ENCODE peak calls at places on chromosomes 1 and 21, in seven cellular contexts. Z is HCEC 1CT; N is D341Med; U is activated CD8-positive, alpha-beta memory T cell treated with anti-CD3 and anti-CD28 coated beads for 1 hour; B is nucleus accumbens; R is LoVo; K is stimulated activated CD8-positive, alpha-beta memory T cell treated with anti-CD3 and anti-CD28 coated beads, Interleukin-7, amount 100 ng/mL, for 24 hours. C is an unnamed sample.
A peak's percentile ranks its signal among the peaks of the same experiment; 100 is the strongest.

GRCh38 chr1:59020151-59020997 is 236.5 kb upstream of the JUN start:
- DNase-seq in U (peak; percentile 17), N (no peak), R (peak; percentile 53), Z (peak; percentile 82), B (no peak), K (no peak), C (peak; percentile 35)

GRCh38 chr1:169486281-169486904 is 649 bp upstream of the SLC19A2 start:
- DNase-seq in U (no peak), R (no peak), Z (peak; percentile 53), N (no peak), K (no peak), B (no peak), C (no peak)

GRCh38 chr1:5921671-5922070 is 70.6 kb downstream of the NPHP4 start:
- DNase-seq in R (no peak), Z (no peak), U (no peak), B (no peak), K (no peak), N (peak; percentile 1), C (no peak)

GRCh38 chr21:29465528-29465927 is 166.8 kb downstream of the BACH1 start:
- DNase-seq in K (no peak), R (no peak), B (no peak), N (no peak), Z (no peak), U (no peak), C (no peak)

GRCh38 chr1:177044390-177044789 is 120.1 kb downstream of the ASTN1 start:
- DNase-seq in B (no peak), K (no peak), R (no peak), N (no peak), Z (no peak), U (no peak), C (no peak)

GRCh38 chr1:39979654-39980053 is 24.7 kb downstream of the MFSD2A start:
- DNase-seq in K (no peak), B (no peak), R (no peak), Z (no peak), N (no peak), U (no peak), C (no peak)

GRCh38 chr1:100394286-100394685 is 42.0 kb downstream of the CDC14A start:
- DNase-seq in K (no peak), U (no peak), B (no peak), N (no peak), R (no peak), Z (no peak), C (no peak)

GRCh38 chr1:180112979-180113650 is 41.6 kb upstream of the QSOX1 start:
- DNase-seq in K (no peak), R (no peak), N (no peak), B (no peak), Z (peak; percentile 28), U (no peak), C (no peak)

GRCh38 chr1:114286179-114286578 is 132.5 kb upstream of the SYT6 start:
- DNase-seq in K (no peak), R (no peak), Z (peak; percentile 49), B (no peak), U (no peak), N (no peak), C (no peak)

GRCh38 chr1:67159233-67159632 is 7.0 kb upstream of the IL23R start:
- DNase-seq in U (no peak), Z (no peak), B (no peak), K (no peak), R (no peak), N (no peak), C (no peak)

GRCh38 chr1:53543771-53544695 is 84.8 kb downstream of the DMRTB1 start:
- DNase-seq in K (no peak), R (no peak), N (no peak), Z (no peak), U (no peak), B (no peak), C (no peak)

GRCh38 chr1:56376188-56376984 is 203.0 kb downstream of the PLPP3 start:
- DNase-seq in R (peak; percentile 1), N (peak; percentile 37), Z (peak; percentile 8), U (no peak), K (no peak), B (no peak), C (no peak)

GRCh38 chr1:182120411-182121258 is 59.1 kb upstream of the ZNF648 start:
- DNase-seq in K (no peak), B (peak; percentile 32), R (no peak), Z (no peak), U (no peak), N (no peak), C (no peak)

GRCh38 chr1:18479484-18479883 is 1.2 kb upstream of the KLHDC7A start:
- DNase-seq in U (no peak), R (no peak), B (no peak), K (no peak), Z (no peak), N (no peak), C (no peak)

GRCh38 chr1:50438945-50439344 is 15.7 kb upstream of the DMRTA2 start:
- DNase-seq in R (no peak), N (no peak), Z (peak; percentile 26), B (no peak), K (no peak), U (no peak), C (no peak)

GRCh38 chr1:202112864-202113689 is 9.6 kb upstream of the GPR37L1 start:
- DNase-seq in K (no peak), R (peak; percentile 50), B (no peak), U (no peak), Z (no peak), N (no peak), C (no peak)

GRCh38 chr1:226029093-226029496 is 30.0 kb upstream of the SDE2 start:
- DNase-seq in U (no peak), N (no peak), Z (no peak), R (peak; percentile 49), B (no peak), K (no peak), C (no peak)

GRCh38 chr1:5370321-5370720 is 621.9 kb downstream of the NPHP4 start:
- DNase-seq in N (no peak), R (no peak), U (no peak), Z (no peak), B (no peak), K (no peak), C (no peak)

GRCh38 chr1:220915117-220915440 is 35.8 kb downstream of the HLX start:
- DNase-seq in N (no peak), Z (no peak), B (no peak), R (no peak), K (no peak), U (no peak), C (no peak)

GRCh38 chr1:153509729-153510354 is 25.9 kb downstream of the S100A6 start:
- DNase-seq in U (peak; percentile 41), K (peak; percentile 51), R (no peak), B (no peak), N (peak; percentile 86), Z (peak; percentile 46), C (peak; percentile 65)

GRCh38 chr1:53051676-53052075 is 10.3 kb upstream of the PODN start:
- DNase-seq in Z (no peak), R (no peak), B (no peak), K (no peak), U (no peak), N (no peak), C (no peak)

GRCh38 chr21:15826908-15827601 is 97.3 kb downstream of the USP25 start:
- DNase-seq in K (no peak), B (no peak), Z (no peak), U (no peak), N (no peak), R (no peak), C (no peak)

C was measured in effector memory CD8-positive, alpha-beta T cell.